ENCODE peak calls at places on chromosome 20, in seven cellular contexts. N is PC-3, M is cardiac fibroblast, U is adrenal gland, K is bronchial epithelial cell, V is fibroblast of mammary gland, C is HL-60. F is an unnamed sample.

GRCh38 chr20:62202083-62202395 is 18.0 kb downstream of the HRH3 start:
- DNase-seq in K (no peak), N (peak), V (peak), C (no peak), M (no peak), U (no peak), F (no peak)

GRCh38 chr20:57474816-57475215 is 50.1 kb downstream of the CTCFL start:
- DNase-seq in U (no peak), V (no peak), K (no peak), M (no peak), C (no peak), N (no peak), F (no peak)

GRCh38 chr20:31707994-31708744 is 14.5 kb downstream of the BCL2L1 start:
- DNase-seq in U (peak), M (no peak), C (peak), N (peak), V (no peak), K (no peak), F (peak)

GRCh38 chr20:33569290-33570094 is 79.6 kb downstream of the CBFA2T2 start:
- DNase-seq in N (no peak), U (no peak), M (no peak), V (no peak), C (no peak), K (peak), F (no peak)

GRCh38 chr20:8305449-8305978 is 173.4 kb downstream of the PLCB1 start:
- DNase-seq in V (peak), K (peak), C (peak), M (peak), N (peak), U (peak), F (peak)

GRCh38 chr20:8424010-8424409 is 291.9 kb downstream of the PLCB1 start:
- DNase-seq in N (no peak), K (no peak), M (peak), U (peak), C (no peak), V (peak), F (no peak)

GRCh38 chr20:5492941-5493340 is 176.2 kb upstream of the PROKR2 start:
- DNase-seq in M (no peak), U (no peak), N (no peak), C (no peak), K (peak), V (no peak), F (no peak)

GRCh38 chr20:45329497-45330319 is 18.5 kb downstream of the SDC4 start:
- DNase-seq in N (no peak), V (no peak), M (no peak), U (no peak), C (no peak), K (no peak), F (no peak)

GRCh38 chr20:64103871-64104666 is 3.3 kb downstream of the NPBWR2 start:
- DNase-seq in U (peak), M (no peak), V (no peak), C (no peak), K (no peak), N (no peak), F (no peak)

GRCh38 chr20:36555248-36555647 is 13.9 kb downstream of the MYL9 start:
- DNase-seq in V (no peak), M (no peak), U (no peak), N (no peak), K (no peak), C (no peak), F (no peak)

GRCh38 chr20:17228624-17229061 is 1.8 kb downstream of the PCSK2 start:
- DNase-seq in M (no peak), U (peak), C (no peak), K (no peak), V (no peak), N (no peak), F (no peak)

GRCh38 chr20:47875302-47876025 is 90.2 kb upstream of the SULF2 start:
- DNase-seq in M (peak), V (no peak), N (no peak), C (no peak), U (no peak), K (no peak), F (no peak)

GRCh38 chr20:1815502-1816085 is 79.6 kb upstream of the SIRPA start:
- DNase-seq in V (no peak), N (no peak), C (no peak), K (no peak), U (peak), M (no peak), F (no peak)

GRCh38 chr20:64035933-64036345 is at the start of gene C20orf204:
- DNase-seq in K (no peak), N (no peak), V (no peak), C (no peak), M (no peak), U (no peak), F (no peak)

GRCh38 chr20:63318391-63319163 is 25.6 kb downstream of the COL20A1 start:
- DNase-seq in U (no peak), V (no peak), K (no peak), N (no peak), C (no peak), M (no peak), F (no peak)

GRCh38 chr20:35002426-35003210 is 47.0 kb downstream of the MYH7B start:
- DNase-seq in K (no peak), V (no peak), U (no peak), N (no peak), C (no peak), M (no peak), F (no peak)

GRCh38 chr20:62728781-62729300 is 20.2 kb downstream of the NTSR1 start:
- DNase-seq in K (no peak), C (no peak), N (no peak), U (no peak), V (no peak), M (no peak), F (no peak)

GRCh38 chr20:52047811-52048302 is 143.7 kb downstream of the ZFP64 start:
- DNase-seq in N (no peak), U (no peak), M (peak), C (no peak), V (peak), K (no peak), F (peak)

GRCh38 chr20:58852559-58853271 is at the start of gene GNAS:
- DNase-seq in K (peak), V (peak), N (peak), U (peak), M (peak), C (peak), F (peak)

GRCh38 chr20:62219101-62219991 is 732 bp downstream of the HRH3 start:
- DNase-seq in U (no peak), K (no peak), M (no peak), V (no peak), C (no peak), N (no peak), F (no peak)

GRCh38 chr20:17808357-17808756 is 108.6 kb downstream of the BANF2 start:
- DNase-seq in K (no peak), U (peak), N (no peak), C (no peak), M (peak), V (peak), F (no peak)

GRCh38 chr20:56995635-56996075 is 270.8 kb downstream of the BMP7 start:
- DNase-seq in N (peak), C (no peak), V (peak), U (no peak), K (no peak), M (no peak), F (peak)

GRCh38 chr20:40582531-40582930 is 106.5 kb downstream of the MAFB start:
- DNase-seq in V (no peak), C (no peak), N (no peak), U (no peak), K (no peak), M (no peak), F (no peak)

GRCh38 chr20:38201356-38201755 is 36.3 kb upstream of the TGM2 start:
- DNase-seq in V (peak), U (peak), K (peak), C (no peak), M (peak), N (peak), F (no peak)

GRCh38 chr20:38177201-38177600 is 12.1 kb upstream of the TGM2 start:
- DNase-seq in U (no peak), C (no peak), V (no peak), M (no peak), N (no peak), K (no peak), F (no peak)

GRCh38 chr20:40564997-40565680 is 123.9 kb downstream of the MAFB start:
- DNase-seq in C (no peak), V (peak), M (peak), U (no peak), K (peak), N (peak), F (no peak)

DNA sequence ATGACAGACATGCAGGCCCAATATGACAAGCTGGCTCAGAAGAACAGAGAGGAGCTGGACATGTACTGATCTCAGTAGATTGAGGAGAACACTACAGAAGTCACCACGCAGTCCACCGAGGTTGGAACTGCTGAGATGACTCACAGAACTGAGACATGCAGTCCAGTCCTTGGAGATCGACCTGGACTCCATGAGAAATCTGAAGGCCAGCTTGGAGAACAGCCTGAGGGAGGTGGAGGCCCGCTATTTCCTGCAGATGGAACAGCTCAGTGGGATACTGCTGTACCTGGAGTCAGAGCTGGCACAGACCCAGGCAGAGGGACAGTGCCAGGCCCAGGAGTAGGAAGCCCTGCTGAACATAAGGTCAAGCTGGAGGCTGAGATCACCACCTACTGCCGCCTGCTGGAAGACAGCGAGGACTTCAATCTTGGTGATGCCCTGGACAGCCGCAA is 21.3 kb downstream of the RNF114 start:
- DNase-seq in M (no peak), K (no peak), U (no peak), C (no peak), V (no peak), N (peak), F (no peak)
- TF ChIP-seq CTCF in M (no peak), K (no peak), U (no peak), C (no peak), V (no peak), N (no peak), F (no peak)

DNA sequence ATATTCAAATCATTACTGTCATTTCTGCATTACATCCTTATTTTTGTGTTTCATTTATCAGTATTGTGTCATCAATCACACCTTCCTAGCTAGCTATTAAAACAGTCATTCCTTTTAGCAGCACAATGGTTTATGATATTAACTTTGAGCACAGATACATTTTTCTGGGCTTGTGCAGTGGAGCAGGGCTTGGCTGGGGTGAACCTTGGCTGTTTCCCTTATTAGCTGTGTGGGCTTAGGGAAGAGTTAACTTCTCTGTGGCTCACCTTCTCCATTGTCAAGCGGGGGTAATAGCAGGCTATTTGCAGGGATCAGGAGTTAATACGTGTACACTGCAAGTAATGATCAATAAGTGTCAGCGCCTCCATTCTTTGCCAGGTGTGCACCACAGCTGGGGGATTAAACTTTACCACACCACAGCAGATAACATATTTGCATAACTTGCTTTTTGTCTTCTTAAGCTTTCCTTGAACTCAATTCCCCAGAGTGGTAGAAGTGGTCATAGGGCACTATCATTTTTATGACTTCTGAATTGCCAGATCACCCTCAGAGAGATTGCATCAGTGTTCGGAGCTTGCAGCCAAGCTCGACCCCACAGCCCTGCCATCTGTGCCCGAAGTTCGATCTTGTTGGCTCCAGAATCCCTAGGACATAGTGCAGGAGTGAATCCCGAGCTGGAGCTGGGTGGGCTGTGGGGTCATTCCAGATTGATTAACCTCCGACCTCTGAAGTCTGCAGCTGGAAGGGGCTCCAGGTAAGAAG is 1.5 kb upstream of the PYGB start:
- DNase-seq in N (no peak), C (no peak), V (peak), M (no peak), K (no peak), U (peak), F (peak)
- H3K4me3 ChIP-seq in N (peak), C (no peak), V (peak), M (no peak), K (peak), U (no peak), F (no peak)

DNA sequence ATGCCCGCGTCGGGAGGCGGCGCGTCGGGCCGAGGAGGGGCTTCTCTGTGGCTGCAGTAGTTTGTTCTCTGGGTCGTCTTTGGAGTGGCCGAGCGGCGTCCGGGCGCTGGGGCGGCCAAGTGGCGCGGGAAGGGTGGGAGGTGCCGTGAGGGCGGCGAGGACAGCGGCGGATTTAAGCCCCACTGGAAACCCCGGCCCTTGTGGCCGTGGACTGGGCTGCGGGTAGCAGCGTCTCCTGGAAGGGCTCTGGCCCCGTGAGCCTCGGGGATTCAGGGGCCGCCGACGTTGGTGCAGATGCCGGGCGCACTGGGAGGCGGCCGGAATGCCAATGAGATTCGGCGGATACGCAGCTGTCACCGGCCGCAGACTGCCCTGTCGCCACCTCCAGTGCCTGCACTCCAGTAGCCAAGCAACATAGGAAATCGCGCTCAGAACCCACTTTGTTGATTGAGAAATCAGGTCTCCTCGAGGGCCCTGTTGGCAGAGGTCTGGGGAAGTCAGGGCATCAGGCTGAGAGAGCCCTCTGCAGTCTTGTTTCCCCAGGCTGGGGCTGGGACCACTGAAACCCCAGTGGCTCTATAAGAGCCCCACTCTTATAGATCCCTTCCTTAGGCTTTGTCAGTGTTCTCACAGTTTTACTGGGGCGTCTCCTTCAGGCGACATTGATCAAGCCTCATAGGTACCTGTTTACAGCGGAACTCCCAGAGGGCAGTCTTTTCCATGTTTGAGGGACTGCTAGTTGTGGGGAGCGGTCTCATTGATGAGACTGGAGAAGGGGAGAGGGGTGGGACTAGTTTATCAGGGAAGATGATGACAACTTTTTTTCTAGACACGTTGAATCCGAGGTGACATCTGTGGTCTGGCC is 642 bp downstream of the GZF1 start:
- DNase-seq in C (peak), N (peak), K (no peak), V (no peak), U (peak), M (peak), F (peak)
- TF ChIP-seq CTCF in C (no peak), N (peak), K (no peak), V (no peak), U (no peak), M (no peak), F (no peak)

GRCh38 chr20:30500829-30501440 is 756.5 kb upstream of the DEFB115 start:
- DNase-seq in N (no peak), U (no peak), K (no peak), M (no peak), C (no peak), V (no peak), F (no peak)

GRCh38 chr20:30502670-30503069 is 754.8 kb upstream of the DEFB115 start:
- DNase-seq in M (no peak), N (no peak), C (no peak), U (no peak), V (no peak), K (no peak), F (no peak)

GRCh38 chr20:30503992-30504570 is 753.4 kb upstream of the DEFB115 start:
- DNase-seq in C (no peak), V (no peak), U (no peak), K (no peak), N (no peak), M (no peak), F (no peak)

GRCh38 chr20:30505566-30505965 is 751.9 kb upstream of the DEFB115 start:
- DNase-seq in M (no peak), U (no peak), K (no peak), C (no peak), V (no peak), N (no peak), F (no peak)

DNA sequence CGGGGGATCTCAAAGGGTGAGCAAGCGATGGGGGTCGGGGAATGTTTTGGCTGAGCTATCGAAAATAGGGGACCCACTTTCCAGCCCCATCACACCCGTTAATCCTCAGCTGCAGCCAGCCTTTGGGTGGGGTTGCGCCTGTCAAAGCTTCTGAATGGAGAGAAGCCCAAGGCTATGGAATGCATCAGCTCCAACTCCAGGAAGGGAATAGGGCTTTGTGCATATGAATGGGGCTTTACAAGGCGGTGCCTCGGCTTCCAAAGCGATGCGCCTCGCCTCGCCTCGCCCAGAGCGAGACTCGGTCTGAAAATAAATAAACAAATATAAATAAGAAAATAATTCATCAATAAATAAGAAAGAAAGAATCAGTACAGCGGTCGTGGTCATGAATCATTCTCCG is 751.4 kb upstream of the DEFB115 start:
- DNase-seq in K (no peak), U (no peak), V (no peak), M (no peak), N (no peak), C (no peak), F (no peak)
- H3K4me3 ChIP-seq in K (no peak), U (no peak), V (no peak), M (no peak), N (no peak), C (no peak), F (no peak)

DNA sequence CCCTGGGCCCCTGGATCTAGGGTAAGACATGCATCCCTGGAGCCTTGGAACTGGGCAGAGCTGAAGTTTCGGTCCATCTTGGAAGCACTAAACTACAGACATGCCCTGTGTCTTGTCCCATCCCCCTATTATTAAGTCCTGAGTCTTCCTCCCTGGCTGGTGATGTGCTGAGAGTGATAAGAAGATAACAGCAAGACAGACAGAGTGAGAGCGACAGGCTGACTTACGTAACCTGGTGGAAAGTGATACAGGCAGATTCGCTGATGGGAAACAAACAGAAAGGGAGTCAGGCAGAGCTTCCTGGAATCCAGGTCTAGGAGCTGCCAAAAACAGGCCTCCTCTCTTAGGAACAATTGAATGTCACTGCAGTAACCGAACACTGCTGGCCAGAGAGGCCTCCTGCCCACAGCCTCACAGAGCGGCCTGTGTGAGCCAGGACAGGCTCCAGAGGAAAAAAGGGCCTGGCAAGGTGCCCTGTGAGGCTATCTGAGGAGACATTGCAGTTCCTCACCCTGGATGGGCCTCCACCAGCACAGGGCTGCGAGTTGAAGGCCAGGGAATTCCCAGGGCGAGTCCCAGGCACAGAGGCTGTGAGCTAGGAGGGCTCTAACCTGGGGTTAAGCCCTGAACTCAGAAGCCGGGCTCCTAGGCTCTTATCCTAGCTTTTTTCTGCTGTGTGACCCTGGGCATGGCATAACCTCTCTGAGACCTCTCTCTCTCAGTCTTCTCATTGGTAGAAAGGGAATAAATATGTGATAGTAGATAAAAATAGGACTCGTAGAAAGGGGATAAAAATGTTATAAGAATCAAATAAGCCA is 34.2 kb upstream of the B4GALT5 start:
- DNase-seq in K (no peak), N (no peak), C (no peak), M (peak), U (peak), V (peak), F (peak)
- TF ChIP-seq CTCF in K (no peak), N (no peak), C (no peak), M (no peak), U (no peak), V (no peak), F (no peak)

GRCh38 chr20:53918949-53919361 is 151.4 kb downstream of the BCAS1 start:
- DNase-seq in M (no peak), U (peak), V (no peak), K (no peak), N (no peak), C (no peak), F (peak)
- H3K4me3 ChIP-seq in M (no peak), U (no peak), V (no peak), K (no peak), N (no peak), C (no peak), F (peak)

F was measured in GM12865.